ENCODE peak calls at places on chromosome 5, in eight cellular contexts. V is K562, P is colonic mucosa, M is DND-41, B is psoas muscle, N is GM23248, K is neural progenitor cell, F is aorta. U is an unnamed sample.

GRCh38 chr5:9716838-9717281 is 86.7 kb upstream of the TAS2R1 start:
- DNase-seq in F (no peak), V (no peak), P (no peak), B (no peak), K (no peak), M (no peak), N (peak; percentile 83), U (no peak)

GRCh38 chr5:180143656-180144364 is 65.2 kb downstream of the RASGEF1C start:
- DNase-seq in F (no peak), M (no peak), V (no peak), N (no peak), K (no peak), B (no peak), P (no peak), U (no peak)

GRCh38 chr5:115602585-115603125 is 376 bp upstream of the TICAM2 start:
- DNase-seq in F (no peak), M (no peak), N (no peak), V (no peak), P (no peak), B (no peak), K (peak; percentile 69), U (no peak)

GRCh38 chr5:86864022-86864421 is 246.3 kb downstream of the COX7C start:
- DNase-seq in P (no peak), V (no peak), B (no peak), M (no peak), F (no peak), K (no peak), N (no peak), U (no peak)

GRCh38 chr5:61332891-61333350 is 863 bp downstream of the ZSWIM6 start:
- DNase-seq in V (peak; percentile 35), B (peak; percentile 63), F (peak; percentile 89), M (no peak), K (peak; percentile 55), N (peak; percentile 91), P (peak; percentile 54), U (peak; percentile 44)

GRCh38 chr5:113692466-113693204 is 179.1 kb downstream of the YTHDC2 start:
- DNase-seq in V (no peak), K (peak; percentile 80), P (no peak), F (no peak), B (no peak), M (no peak), N (no peak), U (no peak)

GRCh38 chr5:3658929-3659328 is 63.3 kb downstream of the IRX1 start:
- DNase-seq in V (no peak), M (no peak), N (no peak), B (no peak), F (no peak), P (no peak), K (no peak), U (no peak)

GRCh38 chr5:36842087-36842486 is 34.5 kb upstream of the NIPBL start:
- DNase-seq in P (no peak), K (no peak), V (no peak), B (no peak), N (no peak), F (no peak), M (no peak), U (no peak)

GRCh38 chr5:2326603-2327002 is 424.9 kb downstream of the IRX2 start:
- DNase-seq in B (no peak), F (no peak), P (no peak), V (no peak), K (no peak), N (no peak), M (no peak), U (no peak)

GRCh38 chr5:142821733-142822487 is 51.7 kb downstream of the ARHGAP26 start:
- DNase-seq in N (peak; percentile 95), M (no peak), K (no peak), B (no peak), P (no peak), F (no peak), V (no peak), U (no peak)

GRCh38 chr5:170420809-170421412 is 31.7 kb upstream of the KCNMB1 start:
- DNase-seq in M (peak; percentile 55), N (peak; percentile 72), F (no peak), B (peak; percentile 22), K (peak; percentile 90), V (peak; percentile 72), P (peak; percentile 40), U (peak; percentile 44)

GRCh38 chr5:121915765-121916164 is 46.0 kb upstream of the SRFBP1 start:
- DNase-seq in V (no peak), N (no peak), P (peak; percentile 29), M (no peak), B (no peak), F (no peak), K (no peak), U (no peak)

GRCh38 chr5:169636477-169637084 is 494 bp upstream of the DOCK2 start:
- DNase-seq in V (no peak), K (no peak), F (no peak), N (no peak), B (no peak), P (no peak), M (no peak), U (no peak)

GRCh38 chr5:175895701-175896102 is 24.3 kb downstream of the CPLX2 start:
- DNase-seq in B (no peak), F (no peak), V (no peak), M (peak; percentile 79), P (no peak), K (peak; percentile 64), N (no peak), U (peak; percentile 33)

GRCh38 chr5:73438048-73438896 is 10.3 kb downstream of the FOXD1 start:
- DNase-seq in V (no peak), N (peak; percentile 35), P (no peak), B (no peak), M (no peak), K (no peak), F (no peak), U (no peak)

GRCh38 chr5:57466544-57466943 is 16.1 kb downstream of the ACTBL2 start:
- DNase-seq in P (no peak), N (no peak), K (no peak), B (no peak), V (no peak), F (no peak), M (no peak), U (no peak)

GRCh38 chr5:83974151-83974822 is 253.6 kb upstream of the HAPLN1 start:
- DNase-seq in P (no peak), F (no peak), M (no peak), K (peak; percentile 27), N (peak; percentile 2), B (no peak), V (no peak), U (no peak)

GRCh38 chr5:173663810-173664526 is 47.5 kb upstream of the BOD1 start:
- DNase-seq in F (no peak), P (peak; percentile 25), N (peak; percentile 24), V (peak; percentile 33), B (peak; percentile 36), K (no peak), M (no peak), U (no peak)

GRCh38 chr5:131633830-131634229 is 1.2 kb downstream of the RAPGEF6 start:
- DNase-seq in F (no peak), K (no peak), P (no peak), B (no peak), M (no peak), V (no peak), N (no peak), U (no peak)

GRCh38 chr5:82011761-82012160 is 39.9 kb downstream of the ATG10 start:
- DNase-seq in N (peak; percentile 63), B (no peak), F (no peak), K (no peak), V (no peak), P (no peak), M (no peak), U (no peak)

GRCh38 chr5:132782101-132782500 is 5.1 kb upstream of the SEPTIN8 start:
- DNase-seq in V (no peak), N (peak; percentile 78), K (no peak), P (no peak), B (no peak), F (peak; percentile 19), M (no peak), U (no peak)

GRCh38 chr5:161183559-161183958 is 331.5 kb upstream of the ATP10B start:
- DNase-seq in B (no peak), F (no peak), P (no peak), K (no peak), N (no peak), V (no peak), M (no peak), U (no peak)
- H3K27ac ChIP-seq in B (no peak overlapping the region), F (no peak overlapping the region), P (no peak overlapping the region), K (no peak overlapping the region), N (no peak overlapping the region), V (no peak overlapping the region), M (no peak overlapping the region), U (no peak overlapping the region)

GRCh38 chr5:32745317-32745716 is 34.2 kb downstream of the NPR3 start:
- DNase-seq in F (no peak), K (no peak), V (no peak), M (no peak), B (no peak), P (no peak), N (no peak), U (no peak)
- H3K4me1 ChIP-seq in F (peaks cover 2% of the 10 kb centered on the region), K (no peaks in the 10 kb centered on the region), V (no peaks in the 10 kb centered on the region), M (no peaks in the 10 kb centered on the region), B (no peaks in the 10 kb centered on the region), P (no peaks in the 10 kb centered on the region), N (peaks cover 4% of the 10 kb centered on the region), U (no peaks in the 10 kb centered on the region)

DNA sequence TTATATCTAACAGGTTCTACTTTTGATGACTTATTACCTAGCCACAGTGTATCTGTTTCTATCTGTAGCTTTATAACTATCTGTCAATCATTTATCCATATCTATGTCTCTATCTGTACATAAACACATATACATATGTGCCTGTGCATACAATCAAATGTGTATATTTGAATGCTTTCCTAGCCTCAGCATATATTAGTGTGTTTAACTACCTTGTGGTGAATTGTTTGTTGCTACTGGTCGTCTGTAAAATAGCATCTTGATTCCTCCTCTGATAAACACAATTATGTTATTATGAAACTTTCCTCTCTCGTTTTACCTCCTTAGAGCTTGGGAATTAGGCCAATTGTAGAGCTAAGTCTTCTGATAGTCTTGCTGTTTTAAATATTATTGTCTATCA is 44.4 kb downstream of the PARP8 start:
- DNase-seq in B (no peak), M (no peak), K (no peak), P (no peak), N (no peak), F (no peak), V (no peak), U (no peak)
- H3K4me3 ChIP-seq in B (no peak overlapping the region), M (peak overlapping the region; percentile 2), K (no peak overlapping the region), P (no peak overlapping the region), N (no peak overlapping the region), F (no peak overlapping the region), V (no peak overlapping the region), U (peak overlapping the region; percentile 25)

DNA sequence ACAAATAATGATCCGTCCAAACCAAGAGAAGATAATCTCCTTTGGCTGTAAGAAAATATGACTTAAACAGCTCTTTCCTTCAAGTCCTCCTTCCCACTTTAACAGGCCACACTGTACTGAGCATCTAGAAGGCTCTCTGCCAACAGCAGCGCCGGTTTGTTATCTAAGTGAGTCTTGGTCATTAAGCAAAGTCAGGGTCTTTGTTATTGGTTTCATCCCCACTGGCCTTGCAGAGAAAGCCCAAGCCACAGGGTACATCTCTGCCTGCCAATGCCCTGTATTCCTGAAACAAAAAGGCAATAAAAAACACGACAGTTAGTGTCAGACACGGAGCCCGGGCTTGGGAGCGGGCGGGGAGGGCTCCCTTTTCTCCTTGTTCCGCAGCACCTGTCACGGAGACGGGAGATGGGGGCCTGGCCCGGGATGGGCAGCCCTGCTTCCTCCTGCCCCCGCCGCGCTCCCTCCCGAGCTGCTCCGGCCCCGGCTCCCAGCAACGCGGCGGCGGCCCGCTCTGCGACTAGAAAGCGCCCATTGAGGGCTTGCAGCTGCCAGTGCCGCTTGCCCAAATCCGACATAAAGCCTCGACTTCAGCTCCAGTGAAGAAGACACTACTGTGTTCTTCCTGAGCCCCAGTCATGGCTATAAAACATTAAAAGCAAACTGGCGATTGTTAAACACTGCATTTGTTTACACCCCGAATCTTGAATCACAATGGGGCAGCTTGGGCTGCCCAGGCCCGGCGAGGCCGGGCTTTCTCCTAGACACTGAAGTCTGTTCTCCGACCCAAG is 28.1 kb upstream of the PIK3R1 start:
- DNase-seq in F (peak; percentile 74), N (no peak), M (no peak), B (peak; percentile 30), P (peak; percentile 47), V (no peak), K (peak; percentile 72), U (no peak)
- H3K27ac ChIP-seq in F (no peak overlapping the region), N (no peak overlapping the region), M (no peak overlapping the region), B (peak overlapping the region; percentile 34), P (peak overlapping the region; percentile 44), V (no peak overlapping the region), K (no peak overlapping the region), U (no peak overlapping the region)

U was measured in CD8-positive, alpha-beta T cell.